ENCODE peak calls at places on chromosomes 11 and 22, in five cellular contexts. A is activated T-cell treated with anti-CD3 and anti-CD28 coated beads for 24 hours, O is choroid plexus epithelial cell, N is ureter, L is NCI-H1436. X is an unnamed sample.
A peak's percentile ranks its signal among the peaks of the same experiment; 100 is the strongest.

GRCh38 chr11:125569913-125570621 is 790 bp downstream of the EI24 start:
- DNase-seq in A (no peak), O (peak; percentile 9), N (no peak), L (no peak), X (no peak)

GRCh38 chr11:60629399-60629798 is 70.0 kb upstream of the MS4A8 start:
- DNase-seq in A (no peak), O (no peak), N (no peak), L (no peak), X (no peak)

GRCh38 chr22:31637375-31637937 is 24.6 kb downstream of the PISD start:
- DNase-seq in A (no peak), O (no peak), N (no peak), L (no peak), X (no peak)

GRCh38 chr22:45212306-45212709 is 28.4 kb downstream of the KIAA0930 start:
- DNase-seq in A (no peak), O (peak; percentile 67), N (no peak), L (no peak), X (no peak)

GRCh38 chr11:69362315-69362714 is 68.4 kb downstream of the MYEOV start:
- DNase-seq in A (no peak), O (no peak), N (peak; percentile 13), L (no peak), X (no peak)

GRCh38 chr11:46305295-46305694 is 27.8 kb downstream of the CREB3L1 start:
- DNase-seq in A (no peak), O (peak; percentile 69), N (no peak), L (no peak), X (no peak)

GRCh38 chr22:33515733-33516297 is 404.5 kb downstream of the LARGE1 start:
- DNase-seq in A (no peak), O (no peak), N (no peak), L (no peak), X (no peak)

GRCh38 chr22:50485221-50486131 is 1.2 kb upstream of the MIOX start:
- DNase-seq in A (no peak), O (no peak), N (no peak), L (peak; percentile 13), X (no peak)

GRCh38 chr11:78187366-78188011 is 937 bp downstream of the KCTD21 start:
- DNase-seq in A (peak; percentile 70), O (no peak), N (no peak), L (no peak), X (no peak)

GRCh38 chr11:112024778-112025678 is at the start of gene DLAT:
- DNase-seq in A (peak; percentile 82), O (peak; percentile 70), N (peak; percentile 89), L (peak; percentile 67), X (peak; percentile 63)

GRCh38 chr11:43998308-43998707 is 49.5 kb upstream of the ACCSL start:
- DNase-seq in A (no peak), O (no peak), N (no peak), L (no peak), X (no peak)

GRCh38 chr11:113389288-113389687 is 1.7 kb downstream of the ANKK1 start:
- DNase-seq in A (no peak), O (no peak), N (no peak), L (no peak), X (no peak)

GRCh38 chr11:74929431-74930363 is 19.2 kb downstream of the XRRA1 start:
- DNase-seq in A (peak; percentile 58), O (peak; percentile 97), N (peak; percentile 77), L (peak; percentile 79), X (peak; percentile 32)

GRCh38 chr11:128757235-128757711 is 63.4 kb downstream of the FLI1 start:
- DNase-seq in A (peak; percentile 64), O (peak; percentile 87), N (no peak), L (no peak), X (no peak)

GRCh38 chr22:20298803-20299735 is 20.8 kb downstream of the DGCR6L start:
- DNase-seq in A (peak; percentile 90), O (peak; percentile 65), N (peak; percentile 84), L (peak; percentile 85), X (peak; percentile 85)

GRCh38 chr11:47324520-47324919 is 28.0 kb downstream of the MYBPC3 start:
- DNase-seq in A (no peak), O (no peak), N (no peak), L (no peak), X (no peak)

GRCh38 chr11:67397536-67397935 is 4.1 kb downstream of the PPP1CA start:
- DNase-seq in A (no peak), O (no peak), N (no peak), L (no peak), X (no peak)

GRCh38 chr22:40204331-40205116 is 26.8 kb downstream of the TNRC6B start:
- DNase-seq in A (no peak), O (peak; percentile 61), N (no peak), L (no peak), X (no peak)

GRCh38 chr11:6475936-6476335 is 2.2 kb upstream of the TRIM3 start:
- DNase-seq in A (no peak), O (no peak), N (no peak), L (peak; percentile 49), X (no peak)

GRCh38 chr11:122180435-122180834 is 64.4 kb upstream of the BLID start:
- DNase-seq in A (no peak), O (peak; percentile 91), N (no peak), L (no peak), X (no peak)

GRCh38 chr11:47004595-47005033 is 68.1 kb downstream of the CSTPP1 start:
- DNase-seq in A (no peak), O (peak; percentile 99), N (peak; percentile 80), L (no peak), X (peak; percentile 41)

GRCh38 chr11:87173185-87174039 is 135.7 kb downstream of the TMEM135 start:
- DNase-seq in A (no peak), O (peak; percentile 81), N (no peak), L (peak; percentile 7), X (no peak)

GRCh38 chr11:60924110-60924905 is at the start of gene TMEM132A:
- DNase-seq in A (no peak), O (peak; percentile 56), N (no peak), L (peak; percentile 66), X (peak; percentile 71)

GRCh38 chr22:30325065-30325720 is 1.5 kb downstream of the TBC1D10A start:
- DNase-seq in A (no peak), O (peak; percentile 82), N (peak; percentile 57), L (no peak), X (no peak)

GRCh38 chr11:94046796-94047195 is 25.6 kb downstream of the HEPHL1 start:
- DNase-seq in A (no peak), O (no peak), N (no peak), L (no peak), X (no peak)

GRCh38 chr11:77467993-77468392 is 5.9 kb downstream of the PAK1 start:
- DNase-seq in A (no peak), O (peak; percentile 17), N (no peak), L (no peak), X (no peak)

GRCh38 chr22:50041361-50042065 is 16.6 kb downstream of the TTLL8 start:
- DNase-seq in A (no peak), O (no peak), N (no peak), L (no peak), X (no peak)

GRCh38 chr22:32823024-32823730 is 21.7 kb downstream of the TIMP3 start:
- DNase-seq in A (no peak), O (peak; percentile 73), N (no peak), L (no peak), X (no peak)

GRCh38 chr11:108853864-108854263 is 189.0 kb downstream of the DDX10 start:
- DNase-seq in A (no peak), O (peak; percentile 43), N (no peak), L (no peak), X (no peak)

GRCh38 chr11:116109228-116109627 is 605.0 kb upstream of the CADM1 start:
- DNase-seq in A (no peak), O (peak; percentile 2), N (no peak), L (no peak), X (no peak)

GRCh38 chr22:50444663-50445062 is 30.2 kb downstream of the SBF1 start:
- DNase-seq in A (no peak), O (peak; percentile 88), N (no peak), L (no peak), X (no peak)

GRCh38 chr22:46738961-46739870 is 1.2 kb upstream of the CERK start:
- DNase-seq in A (no peak), O (peak; percentile 66), N (no peak), L (no peak), X (no peak)

GRCh38 chr22:42905702-42906183 is 48.7 kb upstream of the ARFGAP3 start:
- DNase-seq in A (no peak), O (no peak), N (no peak), L (no peak), X (no peak)

GRCh38 chr11:101915811-101916291 is 471 bp downstream of the ANGPTL5 start:
- DNase-seq in A (no peak), O (peak; percentile 62), N (no peak), L (peak; percentile 5), X (no peak)

GRCh38 chr11:48087974-48088681 is 107.8 kb downstream of the PTPRJ start:
- DNase-seq in A (no peak), O (no peak), N (peak; percentile 58), L (no peak), X (no peak)

GRCh38 chr11:100761806-100762205 is 74.7 kb downstream of the ARHGAP42 start:
- DNase-seq in A (no peak), O (no peak), N (no peak), L (no peak), X (no peak)

GRCh38 chr11:629237-629583 is 2.2 kb upstream of the SCT start:
- DNase-seq in A (no peak), O (no peak), N (no peak), L (no peak), X (no peak)

GRCh38 chr11:29343465-29344333 is 673.1 kb downstream of the KCNA4 start:
- DNase-seq in A (no peak), O (peak; percentile 73), N (peak; percentile 41), L (peak; percentile 33), X (peak; percentile 28)

GRCh38 chr22:44497218-44497903 is 672 bp downstream of the RTL6 start:
- DNase-seq in A (no peak), O (peak; percentile 16), N (no peak), L (no peak), X (no peak)

GRCh38 chr11:83087035-83087434 is 15.3 kb upstream of the RAB30 start:
- DNase-seq in A (no peak), O (peak; percentile 49), N (no peak), L (no peak), X (no peak)

X was measured in mesothelial cell of epicardium.